ENCODE peak calls at places on chromosomes 7 and 10, in six cellular contexts. P is caudate nucleus; Q is activated naive CD8-positive, alpha-beta T cell treated with anti-CD3 and anti-CD28 coated beads, Interleukin-2, amount 50 U/mL, for 24 hours; F is neuronal stem cell; Y is occipital lobe; K is activated T-cell treated with anti-CD3 and anti-CD28 coated beads, Interleukin-2, amount 50 U/mL, for 48 hours. N is an unnamed sample.

GRCh38 chr10:8103543-8103942 is 49.1 kb downstream of the GATA3 start:
- DNase-seq in P (no peak), Y (no peak), K (no peak), Q (no peak), F (no peak), N (no peak)

GRCh38 chr10:6843477-6843876 is 263.4 kb upstream of the PRKCQ start:
- DNase-seq in F (no peak), Y (no peak), Q (peak), K (no peak), P (no peak), N (peak)

GRCh38 chr10:5434017-5434753 is 21.8 kb downstream of the NET1 start:
- DNase-seq in Q (no peak), Y (no peak), F (no peak), K (no peak), P (no peak), N (no peak)

GRCh38 chr10:102645741-102646609 is 1.7 kb downstream of the TRIM8 start:
- DNase-seq in K (peak), F (no peak), P (peak), Q (peak), Y (peak), N (peak)

GRCh38 chr10:11065567-11065966 is 47.9 kb downstream of the CELF2 start:
- DNase-seq in Q (no peak), K (no peak), Y (no peak), P (no peak), F (no peak), N (no peak)

GRCh38 chr7:120792091-120792860 is 65.7 kb downstream of the TSPAN12 start:
- DNase-seq in Q (peak), Y (peak), K (peak), F (peak), P (peak), N (peak)

GRCh38 chr10:4812952-4813351 is 13.1 kb upstream of the AKR1E2 start:
- DNase-seq in P (no peak), Y (no peak), F (no peak), Q (no peak), K (no peak), N (no peak)

GRCh38 chr7:143960813-143961610 is 6.4 kb downstream of the OR2F1 start:
- DNase-seq in K (no peak), F (no peak), Y (no peak), P (peak), Q (no peak), N (no peak)

GRCh38 chr10:22611425-22612111 is 102.8 kb downstream of the PIP4K2A start:
- DNase-seq in K (no peak), F (no peak), P (no peak), Y (no peak), Q (no peak), N (no peak)